ENCODE peak calls at places on chromosome 9, in nine cellular contexts. Q is body of pancreas; O is prostate gland; J is thyroid gland; K is stomach; R is CD4-positive, CD25-positive, alpha-beta regulatory T cell; Y is A673; P is left ventricle myocardium inferior; N is A549. H is an unnamed sample.

GRCh38 chr9:92980085-92980745 is 32.9 kb downstream of the FGD3 start:
- DNase-seq in Q (no peak), O (no peak), J (no peak), K (no peak), R (no peak), Y (no peak), P (no peak), N (no peak), H (no peak)

GRCh38 chr9:77800924-77801551 is 152.9 kb upstream of the GNA14 start:
- DNase-seq in Q (no peak), O (no peak), J (no peak), K (no peak), R (no peak), Y (no peak), P (no peak), N (no peak), H (no peak)

GRCh38 chr9:33800886-33801285 is 5.5 kb downstream of the PRSS3 start:
- DNase-seq in Q (peak; percentile 77), O (no peak), J (peak; percentile 55), K (no peak), R (no peak), Y (no peak), P (no peak), N (no peak), H (no peak)

GRCh38 chr9:78236511-78236950 is 656 bp downstream of the CEP78 start:
- DNase-seq in Q (no peak), O (no peak), J (peak; percentile 30), K (no peak), R (no peak), Y (no peak), P (no peak), N (peak; percentile 40), H (no peak)

GRCh38 chr9:94110821-94111252 is 26.6 kb downstream of the PTPDC1 start:
- DNase-seq in Q (no peak), O (no peak), J (no peak), K (no peak), R (no peak), Y (no peak), P (no peak), N (no peak), H (no peak)

GRCh38 chr9:26471271-26471670 is 421.3 kb downstream of the CAAP1 start:
- DNase-seq in Q (no peak), O (no peak), J (no peak), K (no peak), R (no peak), Y (no peak), P (no peak), N (no peak), H (no peak)

GRCh38 chr9:114314881-114315722 is 7.8 kb upstream of the ORM1 start:
- DNase-seq in Q (peak; percentile 71), O (no peak), J (no peak), K (peak; percentile 51), R (no peak), Y (no peak), P (no peak), N (no peak), H (peak; percentile 17)

GRCh38 chr9:7811679-7812078 is 12.1 kb upstream of the DMAC1 start:
- DNase-seq in Q (no peak), O (no peak), J (no peak), K (no peak), R (no peak), Y (no peak), P (no peak), N (no peak), H (no peak)

GRCh38 chr9:37037137-37037743 is 3.2 kb upstream of the PAX5 start:
- DNase-seq in Q (no peak), O (no peak), J (no peak), K (no peak), R (no peak), Y (no peak), P (no peak), N (no peak), H (no peak)

GRCh38 chr9:84123648-84124406 is 143.2 kb downstream of the RMI1 start:
- DNase-seq in Q (no peak), O (no peak), J (no peak), K (no peak), R (no peak), Y (no peak), P (no peak), N (no peak), H (no peak)

GRCh38 chr9:113988951-113989780 is 88.9 kb downstream of the AMBP start:
- DNase-seq in Q (peak; percentile 35), O (no peak), J (no peak), K (no peak), R (no peak), Y (no peak), P (peak; percentile 65), N (no peak), H (peak; percentile 18)

GRCh38 chr9:93827545-93828330 is 127.4 kb downstream of the BARX1 start:
- DNase-seq in Q (peak; percentile 52), O (no peak), J (peak; percentile 58), K (peak; percentile 55), R (no peak), Y (peak; percentile 37), P (no peak), N (peak; percentile 89), H (peak; percentile 60)

GRCh38 chr9:126453156-126453963 is 126.7 kb downstream of the MVB12B start:
- DNase-seq in Q (no peak), O (no peak), J (no peak), K (no peak), R (no peak), Y (no peak), P (no peak), N (no peak), H (no peak)

GRCh38 chr9:133492061-133493021 is 13.4 kb upstream of the SLC2A6 start:
- DNase-seq in Q (no peak), O (no peak), J (peak; percentile 82), K (no peak), R (no peak), Y (peak; percentile 20), P (no peak), N (no peak), H (no peak)

GRCh38 chr9:93134018-93134739 is at the start of gene NINJ1:
- DNase-seq in Q (peak; percentile 74), O (peak; percentile 63), J (peak; percentile 73), K (peak; percentile 79), R (peak; percentile 83), Y (peak; percentile 77), P (peak; percentile 76), N (peak; percentile 90), H (peak; percentile 77)

GRCh38 chr9:107397076-107398049 is 92.2 kb downstream of the KLF4 start:
- DNase-seq in Q (no peak), O (peak; percentile 16), J (no peak), K (peak; percentile 28), R (no peak), Y (no peak), P (no peak), N (no peak), H (no peak)

GRCh38 chr9:92720209-92720765 is 44.3 kb downstream of the BICD2 start:
- DNase-seq in Q (no peak), O (no peak), J (no peak), K (no peak), R (no peak), Y (no peak), P (no peak), N (no peak), H (no peak)

GRCh38 chr9:127204771-127205470 is 59.7 kb upstream of the GARNL3 start:
- DNase-seq in Q (no peak), O (no peak), J (no peak), K (no peak), R (no peak), Y (peak; percentile 68), P (peak; percentile 20), N (peak; percentile 76), H (peak; percentile 78)

DNA sequence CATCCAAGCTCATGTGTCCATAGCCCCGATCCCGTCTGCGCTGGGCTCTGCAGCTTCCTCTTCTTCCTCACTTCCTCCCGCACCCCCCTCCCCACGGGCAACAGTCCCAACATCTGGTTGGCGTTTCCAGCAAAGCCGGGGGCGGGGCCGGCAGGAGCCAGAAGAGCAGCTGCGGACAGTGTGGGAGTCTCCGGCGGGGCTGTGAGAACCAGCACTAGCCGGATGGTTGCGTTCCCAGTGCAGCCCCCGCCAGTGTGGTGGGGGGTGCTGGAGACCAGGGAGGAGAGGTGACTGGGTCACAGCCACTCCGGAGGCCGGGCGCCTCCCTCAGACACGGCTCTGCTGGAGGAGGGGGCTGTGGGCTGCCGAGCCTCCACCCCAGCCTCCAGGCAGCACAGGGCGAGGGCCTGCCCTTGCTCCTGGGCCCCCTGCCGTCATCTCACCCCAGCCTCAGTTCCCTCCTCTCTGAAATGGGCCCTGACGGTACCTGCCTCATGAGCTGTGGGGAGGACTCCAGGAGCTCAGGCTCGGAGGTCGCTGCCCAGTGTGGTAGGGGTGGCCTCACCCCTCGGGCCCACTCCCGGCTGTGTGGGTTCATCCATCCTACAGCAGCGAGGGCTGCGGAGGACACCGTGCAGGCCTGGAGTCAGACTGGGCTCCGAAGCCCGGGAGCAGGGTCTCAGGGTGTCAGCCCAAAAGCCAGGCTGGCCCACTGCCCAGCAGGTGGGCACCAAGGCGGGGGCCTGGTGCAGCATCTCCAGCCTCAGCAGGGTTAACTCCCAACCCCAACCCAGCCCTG is 41.5 kb upstream of the NOTCH1 start:
- DNase-seq in Q (peak; percentile 66), O (no peak), J (peak; percentile 29), K (peak; percentile 31), R (no peak), Y (peak; percentile 80), P (peak; percentile 91), N (no peak), H (peak; percentile 53)
- H3K4me3 ChIP-seq in Q (no peak overlapping the region), O (no peak overlapping the region), J (no peak overlapping the region), K (no peak overlapping the region), R (no peak overlapping the region), Y (peak overlapping the region; percentile 6), P (peak overlapping the region; percentile 50), N (no peak overlapping the region), H (no peak overlapping the region)

GRCh38 chr9:103242025-103242424 is 246.9 kb downstream of the CYLC2 start:
- DNase-seq in Q (no peak), O (no peak), J (no peak), K (no peak), R (no peak), Y (no peak), P (no peak), N (no peak), H (no peak)
- H3K27ac ChIP-seq in Q (no peak overlapping the region), O (no peak overlapping the region), J (no peak overlapping the region), K (no peak overlapping the region), R (no peak overlapping the region), Y (no peak overlapping the region), P (no peak overlapping the region), N (no peak overlapping the region), H (no peak overlapping the region)

DNA sequence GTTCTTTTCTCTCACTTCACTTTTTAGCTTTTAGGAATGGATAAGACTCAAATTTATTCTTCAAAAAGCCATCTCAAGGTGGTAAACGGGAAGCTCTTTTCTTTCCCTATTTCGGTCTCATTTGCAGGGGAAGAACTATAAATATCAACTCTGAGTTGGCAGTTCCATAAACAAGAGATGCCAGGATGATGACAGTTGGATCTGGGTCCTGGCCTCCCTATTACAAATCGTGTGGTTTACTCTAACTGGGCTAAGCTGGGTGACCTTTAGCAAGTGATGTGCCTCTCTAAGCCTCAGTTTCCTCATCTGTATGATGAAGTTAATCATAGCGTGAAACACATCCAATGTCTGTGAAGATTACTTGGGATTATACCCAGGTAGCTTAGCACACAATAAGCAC is 44.2 kb downstream of the TLE4 start:
- DNase-seq in Q (no peak), O (no peak), J (no peak), K (no peak), R (no peak), Y (no peak), P (no peak), N (no peak), H (no peak)
- H3K4me1 ChIP-seq in Q (peaks cover 33% of the 10 kb centered on the region), O (no peaks in the 10 kb centered on the region), J (peaks cover 14% of the 10 kb centered on the region), K (peaks cover 23% of the 10 kb centered on the region), R (no peaks in the 10 kb centered on the region), Y (peaks cover 13% of the 10 kb centered on the region), P (peaks cover 48% of the 10 kb centered on the region), N (peaks cover 6% of the 10 kb centered on the region), H (peaks cover 50% of the 10 kb centered on the region)

GRCh38 chr9:23537192-23538059 is 288.6 kb downstream of the ELAVL2 start:
- DNase-seq in Q (no peak), O (no peak), J (no peak), K (no peak), R (no peak), Y (no peak), P (no peak), N (no peak), H (no peak)
- H3K4me3 ChIP-seq in Q (no peak overlapping the region), O (no peak overlapping the region), J (no peak overlapping the region), K (peak overlapping the region; percentile 16), R (no peak overlapping the region), Y (no peak overlapping the region), P (peak overlapping the region; percentile 55), N (no peak overlapping the region), H (peak overlapping the region; percentile 31)

H was measured in adrenal gland.